ENCODE peak calls at places on chromosome 5, in four cellular contexts. One of them, this sample, is unnamed.
A peak's percentile ranks its signal among the peaks of the same experiment; 100 is the strongest.

GRCh38 chr5:34529581-34530331 is 126.4 kb upstream of the RAI14 start:
- DNase-seq in fibroblast of the aortic adventitia: peak; percentile 50
- DNase-seq in HEK293T: no peak
- DNase-seq in RWPE1: no peak
- DNase-seq in this sample: no peak

GRCh38 chr5:159133041-159133741 is 33.5 kb upstream of the EBF1 start:
- DNase-seq in fibroblast of the aortic adventitia: peak; percentile 95
- DNase-seq in HEK293T: peak; percentile 59
- DNase-seq in RWPE1: peak; percentile 65
- DNase-seq in this sample: peak; percentile 92

GRCh38 chr5:71719092-71719964 is at the start of gene CARTPT:
- DNase-seq in fibroblast of the aortic adventitia: no peak
- DNase-seq in HEK293T: no peak
- DNase-seq in RWPE1: peak; percentile 26
- DNase-seq in this sample: no peak

GRCh38 chr5:41003670-41004376 is 67.3 kb downstream of the MROH2B start:
- DNase-seq in fibroblast of the aortic adventitia: no peak
- DNase-seq in HEK293T: no peak
- DNase-seq in RWPE1: no peak
- DNase-seq in this sample: no peak

GRCh38 chr5:75933489-75933888 is 149.7 kb upstream of the SV2C start:
- DNase-seq in fibroblast of the aortic adventitia: no peak
- DNase-seq in HEK293T: no peak
- DNase-seq in RWPE1: no peak
- DNase-seq in this sample: no peak

GRCh38 chr5:77770293-77771005 is 5.7 kb downstream of the TBCA start:
- DNase-seq in fibroblast of the aortic adventitia: no peak
- DNase-seq in HEK293T: no peak
- DNase-seq in RWPE1: peak; percentile 41
- DNase-seq in this sample: peak; percentile 19

GRCh38 chr5:180866296-180866695 is 5.2 kb upstream of the ZFP62 start:
- DNase-seq in fibroblast of the aortic adventitia: no peak
- DNase-seq in HEK293T: no peak
- DNase-seq in RWPE1: no peak
- DNase-seq in this sample: no peak

GRCh38 chr5:54215233-54215736 is 95.1 kb downstream of the ARL15 start:
- DNase-seq in fibroblast of the aortic adventitia: no peak
- DNase-seq in HEK293T: no peak
- DNase-seq in RWPE1: no peak
- DNase-seq in this sample: no peak

GRCh38 chr5:171629221-171630005 is 156.2 kb upstream of the SMIM23 start:
- DNase-seq in fibroblast of the aortic adventitia: peak; percentile 31
- DNase-seq in HEK293T: no peak
- DNase-seq in RWPE1: no peak
- DNase-seq in this sample: no peak

GRCh38 chr5:177232761-177233160 is 70.8 kb downstream of the RAB24 start:
- DNase-seq in fibroblast of the aortic adventitia: peak; percentile 15
- DNase-seq in HEK293T: no peak
- DNase-seq in RWPE1: no peak
- DNase-seq in this sample: peak; percentile 9

GRCh38 chr5:62538017-62538942 is 40.3 kb upstream of the LRRC70 start:
- DNase-seq in fibroblast of the aortic adventitia: peak; percentile 77
- DNase-seq in HEK293T: no peak
- DNase-seq in RWPE1: peak; percentile 26
- DNase-seq in this sample: peak; percentile 91

GRCh38 chr5:39062530-39062929 is 11.7 kb downstream of the RICTOR start:
- DNase-seq in fibroblast of the aortic adventitia: no peak
- DNase-seq in HEK293T: no peak
- DNase-seq in RWPE1: no peak
- DNase-seq in this sample: peak; percentile 17

GRCh38 chr5:143008809-143009521 is 238.8 kb downstream of the ARHGAP26 start:
- DNase-seq in fibroblast of the aortic adventitia: peak; percentile 90
- DNase-seq in HEK293T: no peak
- DNase-seq in RWPE1: peak; percentile 89
- DNase-seq in this sample: peak; percentile 74

GRCh38 chr5:43065384-43066230 is 25.5 kb upstream of the ANXA2R start:
- DNase-seq in fibroblast of the aortic adventitia: peak; percentile 78
- DNase-seq in HEK293T: no peak
- DNase-seq in RWPE1: peak; percentile 20
- DNase-seq in this sample: peak; percentile 83

GRCh38 chr5:132483661-132484385 is 6.8 kb downstream of the IRF1 start:
- DNase-seq in fibroblast of the aortic adventitia: no peak
- DNase-seq in HEK293T: no peak
- DNase-seq in RWPE1: no peak
- DNase-seq in this sample: no peak

GRCh38 chr5:176429972-176430371 is 13.6 kb upstream of the CLTB start:
- DNase-seq in fibroblast of the aortic adventitia: no peak
- DNase-seq in HEK293T: no peak
- DNase-seq in RWPE1: no peak
- DNase-seq in this sample: no peak

GRCh38 chr5:140240987-140241706 is 61.8 kb downstream of the PFDN1 start:
- DNase-seq in fibroblast of the aortic adventitia: peak; percentile 90
- DNase-seq in HEK293T: peak; percentile 72
- DNase-seq in RWPE1: peak; percentile 95
- DNase-seq in this sample: peak; percentile 94

GRCh38 chr5:131230406-131230805 is 33.4 kb upstream of the CDC42SE2 start:
- DNase-seq in fibroblast of the aortic adventitia: no peak
- DNase-seq in HEK293T: peak; percentile 32
- DNase-seq in RWPE1: no peak
- DNase-seq in this sample: no peak

GRCh38 chr5:174065528-174066189 is 20.2 kb downstream of the NSG2 start:
- DNase-seq in fibroblast of the aortic adventitia: no peak
- DNase-seq in HEK293T: no peak
- DNase-seq in RWPE1: no peak
- DNase-seq in this sample: no peak

GRCh38 chr5:148934895-148935400 is 108.5 kb downstream of the ADRB2 start:
- DNase-seq in fibroblast of the aortic adventitia: peak; percentile 17
- DNase-seq in HEK293T: no peak
- DNase-seq in RWPE1: no peak
- DNase-seq in this sample: no peak

GRCh38 chr5:139565411-139566305 is 4.5 kb downstream of the UBE2D2 start:
- DNase-seq in fibroblast of the aortic adventitia: peak; percentile 41
- DNase-seq in HEK293T: no peak
- DNase-seq in RWPE1: no peak
- DNase-seq in this sample: no peak

GRCh38 chr5:14322437-14323187 is 179.5 kb downstream of the TRIO start:
- DNase-seq in fibroblast of the aortic adventitia: no peak
- DNase-seq in HEK293T: no peak
- DNase-seq in RWPE1: no peak
- DNase-seq in this sample: no peak

GRCh38 chr5:14806452-14806851 is 65.1 kb downstream of the ANKH start:
- DNase-seq in fibroblast of the aortic adventitia: peak; percentile 87
- DNase-seq in HEK293T: no peak
- DNase-seq in RWPE1: no peak
- DNase-seq in this sample: peak; percentile 93

GRCh38 chr5:57993866-57994265 is 466.0 kb downstream of the PLK2 start:
- DNase-seq in fibroblast of the aortic adventitia: no peak
- DNase-seq in HEK293T: no peak
- DNase-seq in RWPE1: peak; percentile 17
- DNase-seq in this sample: no peak

GRCh38 chr5:2617461-2617860 is 134.0 kb downstream of the IRX2 start:
- DNase-seq in fibroblast of the aortic adventitia: no peak
- DNase-seq in HEK293T: no peak
- DNase-seq in RWPE1: no peak
- DNase-seq in this sample: no peak

GRCh38 chr5:120304653-120305052 is 159.4 kb upstream of the PRR16 start:
- DNase-seq in fibroblast of the aortic adventitia: peak; percentile 76
- DNase-seq in HEK293T: no peak
- DNase-seq in RWPE1: peak; percentile 42
- DNase-seq in this sample: peak; percentile 77

GRCh38 chr5:77641963-77642589 is 3.6 kb upstream of the OTP start:
- DNase-seq in fibroblast of the aortic adventitia: no peak
- DNase-seq in HEK293T: no peak
- DNase-seq in RWPE1: no peak
- DNase-seq in this sample: no peak

GRCh38 chr5:128036961-128037360 is 46.6 kb upstream of the SLC12A2 start:
- DNase-seq in fibroblast of the aortic adventitia: peak; percentile 30
- DNase-seq in HEK293T: no peak
- DNase-seq in RWPE1: peak; percentile 31
- DNase-seq in this sample: peak; percentile 68

GRCh38 chr5:64181440-64181839 is 15.8 kb downstream of the RNF180 start:
- DNase-seq in fibroblast of the aortic adventitia: no peak
- DNase-seq in HEK293T: no peak
- DNase-seq in RWPE1: no peak
- DNase-seq in this sample: no peak

GRCh38 chr5:65721050-65721774 is 697 bp downstream of the SGTB start:
- DNase-seq in fibroblast of the aortic adventitia: peak; percentile 80
- DNase-seq in HEK293T: peak; percentile 51
- DNase-seq in RWPE1: peak; percentile 67
- DNase-seq in this sample: peak; percentile 61

GRCh38 chr5:59296317-59297264 is 596.9 kb downstream of the PDE4D start:
- DNase-seq in fibroblast of the aortic adventitia: peak; percentile 52
- DNase-seq in HEK293T: no peak
- DNase-seq in RWPE1: peak; percentile 56
- DNase-seq in this sample: peak; percentile 58

GRCh38 chr5:103014983-103015382 is 105.0 kb downstream of the GIN1 start:
- DNase-seq in fibroblast of the aortic adventitia: peak; percentile 16
- DNase-seq in HEK293T: no peak
- DNase-seq in RWPE1: no peak
- DNase-seq in this sample: peak; percentile 52

GRCh38 chr5:145960166-145960565 is 23.8 kb downstream of the SH3RF2 start:
- DNase-seq in fibroblast of the aortic adventitia: peak; percentile 43
- DNase-seq in HEK293T: no peak
- DNase-seq in RWPE1: no peak
- DNase-seq in this sample: no peak

GRCh38 chr5:55176176-55176818 is 3.3 kb upstream of the CDC20B start:
- DNase-seq in fibroblast of the aortic adventitia: no peak
- DNase-seq in HEK293T: peak; percentile 77
- DNase-seq in RWPE1: peak; percentile 75
- DNase-seq in this sample: no peak

GRCh38 chr5:134948929-134949328 is 18.8 kb upstream of the CATSPER3 start:
- DNase-seq in fibroblast of the aortic adventitia: peak; percentile 56
- DNase-seq in HEK293T: no peak
- DNase-seq in RWPE1: peak; percentile 73
- DNase-seq in this sample: peak; percentile 64

GRCh38 chr5:149129181-149129580 is 12.1 kb upstream of the ABLIM3 start:
- DNase-seq in fibroblast of the aortic adventitia: peak; percentile 31
- DNase-seq in HEK293T: no peak
- DNase-seq in RWPE1: peak; percentile 69
- DNase-seq in this sample: no peak

GRCh38 chr5:134533115-134533815 is 7.8 kb downstream of the JADE2 start:
- DNase-seq in fibroblast of the aortic adventitia: peak; percentile 79
- DNase-seq in HEK293T: no peak
- DNase-seq in RWPE1: no peak
- DNase-seq in this sample: peak; percentile 71

GRCh38 chr5:134547579-134547978 is 22.1 kb downstream of the JADE2 start:
- DNase-seq in fibroblast of the aortic adventitia: peak; percentile 93
- DNase-seq in HEK293T: no peak
- DNase-seq in RWPE1: peak; percentile 75
- DNase-seq in this sample: peak; percentile 86